ENCODE peak calls at places on chromosome 3, in six cellular contexts. V is IMR-90, I is ovary, S is heart left ventricle, N is esophagus muscularis mucosa, B is A549. A is an unnamed sample. For H3K4me1, the result is how much of the 10 kb centered on the place peaks cover.

GRCh38 chr3:100075731-100076543 is 38.4 kb downstream of the FILIP1L start:
- DNase-seq in B (no peak), I (no peak), V (no peak), S (no peak), N (no peak), A (no peak)

GRCh38 chr3:37935290-37935668 is 55.3 kb upstream of the VILL start:
- DNase-seq in I (no peak), N (no peak), B (no peak), V (peak), S (no peak), A (peak)

GRCh38 chr3:187741403-187742350 is 3.6 kb downstream of the BCL6 start:
- DNase-seq in I (peak), V (peak), B (peak), N (no peak), S (peak), A (peak)

GRCh38 chr3:61613666-61614065 is 52.3 kb downstream of the PTPRG start:
- DNase-seq in B (no peak), S (no peak), N (no peak), V (no peak), I (no peak), A (no peak)

GRCh38 chr3:40055956-40056355 is 246.5 kb downstream of the MYRIP start:
- DNase-seq in N (no peak), S (no peak), B (no peak), V (no peak), I (no peak), A (peak)

GRCh38 chr3:157499342-157499963 is 3.8 kb downstream of the VEPH1 start:
- DNase-seq in N (peak), B (no peak), I (peak), S (peak), V (no peak), A (peak)

GRCh38 chr3:105394177-105394576 is 27.5 kb downstream of the ALCAM start:
- DNase-seq in I (no peak), B (no peak), S (no peak), N (no peak), V (no peak), A (no peak)

GRCh38 chr3:197518794-197519451 is 36.8 kb downstream of the BDH1 start:
- DNase-seq in B (no peak), V (no peak), N (no peak), I (no peak), S (no peak), A (no peak)

GRCh38 chr3:161264771-161265343 is 43.7 kb downstream of the NMD3 start:
- DNase-seq in V (peak), N (no peak), I (no peak), S (no peak), B (no peak), A (no peak)

GRCh38 chr3:69309810-69310209 is 76.1 kb downstream of the FRMD4B start:
- DNase-seq in S (no peak), N (no peak), B (no peak), I (no peak), V (peak), A (peak)

GRCh38 chr3:129651316-129652202 is 45.1 kb upstream of the PLXND1 start:
- DNase-seq in B (peak), I (peak), V (peak), S (no peak), N (no peak), A (peak)

GRCh38 chr3:127479449-127479848 is 111.1 kb downstream of the TPRA1 start:
- DNase-seq in V (no peak), B (no peak), I (peak), N (no peak), S (peak), A (no peak)

GRCh38 chr3:159854500-159855124 is 134.0 kb upstream of the IL12A start:
- DNase-seq in I (no peak), N (no peak), B (peak), V (peak), S (no peak), A (peak)

GRCh38 chr3:55242921-55243320 is 244.2 kb downstream of the WNT5A start:
- DNase-seq in S (no peak), V (no peak), I (no peak), N (no peak), B (no peak), A (no peak)

GRCh38 chr3:127749361-127749760 is 73.0 kb downstream of the MGLL start:
- DNase-seq in N (no peak), V (peak), S (no peak), B (no peak), I (no peak), A (no peak)

GRCh38 chr3:105827959-105828358 is 40.9 kb downstream of the CBLB start:
- DNase-seq in S (peak), I (peak), V (peak), N (no peak), B (peak), A (peak)

GRCh38 chr3:182183716-182184430 is 472.1 kb downstream of the SOX2 start:
- DNase-seq in I (no peak), B (no peak), N (no peak), V (no peak), S (no peak), A (no peak)

GRCh38 chr3:112611813-112612515 is 29.0 kb downstream of the CCDC80 start:
- DNase-seq in S (no peak), N (no peak), I (no peak), B (no peak), V (no peak), A (no peak)

GRCh38 chr3:188507244-188507720 is 353.3 kb downstream of the LPP start:
- DNase-seq in B (no peak), N (no peak), V (peak), I (no peak), S (no peak), A (peak)

GRCh38 chr3:169923189-169923588 is 11.8 kb downstream of the SAMD7 start:
- DNase-seq in S (peak), I (peak), V (no peak), N (no peak), B (no peak), A (no peak)

GRCh38 chr3:51966016-51966415 is 1.2 kb downstream of the PCBP4 start:
- DNase-seq in V (no peak), I (no peak), B (no peak), S (no peak), N (no peak), A (no peak)

GRCh38 chr3:109265300-109265699 is 51.0 kb downstream of the DPPA2 start:
- DNase-seq in B (no peak), S (no peak), V (no peak), I (no peak), N (no peak), A (no peak)

GRCh38 chr3:187000711-187001151 is 70.4 kb downstream of the ST6GAL1 start:
- DNase-seq in S (no peak), B (no peak), N (no peak), V (no peak), I (no peak), A (no peak)

GRCh38 chr3:25376346-25376745 is 51.7 kb upstream of the RARB start:
- DNase-seq in V (no peak), B (no peak), I (no peak), N (no peak), S (no peak), A (no peak)

GRCh38 chr3:148366743-148367410 is 330.8 kb upstream of the AGTR1 start:
- DNase-seq in S (no peak), V (peak), I (no peak), N (no peak), B (peak), A (peak)

GRCh38 chr3:136676009-136676408 is 76.2 kb downstream of the STAG1 start:
- DNase-seq in N (no peak), V (no peak), I (no peak), B (no peak), S (no peak), A (no peak)

GRCh38 chr3:24837601-24838000 is 343.0 kb upstream of the THRB start:
- DNase-seq in S (no peak), I (no peak), N (no peak), B (no peak), V (no peak), A (no peak)

GRCh38 chr3:187616307-187616939 is 53.8 kb downstream of the SST start:
- DNase-seq in I (no peak), B (peak), N (no peak), V (peak), S (peak), A (peak)

GRCh38 chr3:23856286-23856685 is 50.5 kb downstream of the UBE2E1 start:
- DNase-seq in I (no peak), B (no peak), S (no peak), N (no peak), V (peak), A (peak)

GRCh38 chr3:198081421-198081844 is 121.4 kb downstream of the LMLN start:
- DNase-seq in V (no peak), N (no peak), S (peak), I (peak), B (no peak), A (no peak)

DNA sequence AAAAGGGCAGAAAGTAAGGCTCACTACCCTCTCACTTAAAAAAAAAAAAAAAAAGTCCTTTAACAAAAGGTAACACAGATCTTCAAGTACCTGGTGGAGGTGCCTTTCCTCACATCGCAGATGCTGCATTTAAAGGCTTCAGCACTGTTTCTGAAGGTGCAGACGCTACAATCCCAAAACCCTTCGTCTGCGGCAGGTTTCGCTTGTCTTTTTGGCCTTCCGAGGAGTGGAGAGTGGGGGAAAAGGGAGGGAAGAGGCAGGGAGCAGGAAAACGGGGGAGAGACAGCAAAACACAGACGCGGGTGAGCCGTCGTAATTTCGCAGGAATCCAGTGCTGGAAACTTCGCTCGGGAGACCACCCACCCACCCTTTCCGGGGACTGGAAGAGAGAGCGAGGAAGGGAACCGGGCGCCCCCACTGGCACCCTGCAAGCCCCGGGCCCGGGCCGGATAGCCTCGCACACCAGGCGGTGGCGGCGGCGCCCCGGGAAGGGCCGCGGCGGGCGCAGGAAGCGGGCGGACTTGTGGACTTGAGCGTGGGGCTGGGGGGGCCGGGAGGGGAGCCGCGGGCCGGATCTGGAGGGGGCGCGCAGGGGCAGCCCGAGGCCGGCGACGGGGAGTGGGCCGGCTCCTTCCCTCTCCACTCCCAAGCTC is 401.7 kb downstream of the SHQ1 start:
- DNase-seq in I (peak), N (no peak), S (no peak), V (peak), B (no peak), A (no peak)
- H3K4me1 ChIP-seq in I (under half), N (under half), S (under half), V (under half), B (under half), A (under half)

GRCh38 chr3:141292346-141293058 is 60.9 kb downstream of the PXYLP1 start:
- DNase-seq in B (no peak), I (no peak), V (no peak), N (no peak), S (no peak), A (no peak)

GRCh38 chr3:141294848-141295247 is 63.2 kb downstream of the PXYLP1 start:
- DNase-seq in I (no peak), N (no peak), B (peak), V (peak), S (no peak), A (peak)

GRCh38 chr3:141291610-141292345 is 60.2 kb downstream of the PXYLP1 start:
- DNase-seq in N (no peak), S (no peak), B (no peak), V (no peak), I (peak), A (no peak)

GRCh38 chr3:141289228-141289772 is 57.7 kb downstream of the PXYLP1 start:
- DNase-seq in V (no peak), B (no peak), I (no peak), S (no peak), N (no peak), A (peak)

GRCh38 chr3:141294300-141294699 is 62.7 kb downstream of the PXYLP1 start:
- DNase-seq in I (no peak), B (no peak), N (no peak), S (no peak), V (no peak), A (peak)
- H3K4me3 ChIP-seq in I (peak), B (peak), N (peak), S (peak), V (no peak), A (peak)

GRCh38 chr3:135017494-135017893 is 222.4 kb downstream of the EPHB1 start:
- DNase-seq in N (peak), I (no peak), S (no peak), B (no peak), V (no peak), A (no peak)
- H3K4me1 ChIP-seq in N (under half), I (under half), S (under half), B (under half), V (under half), A (under half)

GRCh38 chr3:48466386-48467109 is 20.0 kb downstream of the ATRIP start:
- DNase-seq in I (peak), N (no peak), S (peak), B (no peak), V (no peak), A (no peak)

GRCh38 chr3:48468329-48468731 is 21.8 kb downstream of the ATRIP start:
- DNase-seq in B (no peak), I (no peak), S (no peak), V (no peak), N (no peak), A (no peak)

GRCh38 chr3:48469046-48469915 is 22.7 kb downstream of the ATRIP start:
- DNase-seq in B (no peak), V (no peak), S (no peak), I (no peak), N (no peak), A (no peak)

GRCh38 chr3:48467110-48467454 is 20.5 kb downstream of the ATRIP start:
- DNase-seq in B (no peak), V (no peak), N (no peak), I (no peak), S (no peak), A (no peak)

DNA sequence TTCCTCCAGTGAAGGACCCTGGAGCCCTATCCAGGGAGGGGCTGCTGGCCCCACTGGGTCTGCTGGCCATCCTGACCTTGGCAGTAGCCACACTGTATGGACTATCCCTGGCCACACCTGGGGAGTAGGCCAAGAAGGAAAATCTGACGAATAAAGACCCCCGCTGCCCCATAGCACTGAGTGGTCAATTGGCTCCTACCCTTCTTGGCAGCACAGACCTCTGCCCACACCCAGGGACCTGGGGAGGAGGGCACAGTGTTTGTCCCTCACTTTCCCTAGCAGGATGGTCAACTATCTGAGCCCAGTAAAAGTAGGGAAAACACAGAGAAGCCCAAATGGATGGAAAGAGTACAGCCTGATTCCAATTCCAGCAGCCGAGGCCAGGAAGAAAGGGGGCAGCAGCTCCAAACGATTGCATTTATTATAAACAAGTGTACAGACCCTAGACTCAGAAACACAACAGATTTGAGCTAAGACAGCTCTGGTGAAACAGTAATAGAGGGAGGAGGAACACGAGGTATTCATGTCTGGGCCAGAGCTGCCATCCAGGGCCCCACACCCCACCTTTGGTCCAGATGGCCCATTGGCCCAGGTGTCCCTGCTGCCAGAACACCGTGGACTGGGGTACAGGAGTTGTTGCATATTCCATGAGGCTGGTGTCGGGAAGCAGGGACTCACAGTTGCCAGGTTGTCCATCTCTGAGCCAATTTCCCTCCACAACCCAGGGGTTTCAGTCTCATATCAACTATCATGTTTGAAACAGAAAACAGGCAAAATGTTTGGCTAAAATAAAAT is 21.1 kb downstream of the ATRIP start:
- DNase-seq in S (no peak), V (no peak), B (no peak), N (no peak), I (no peak), A (no peak)
- H3K4me3 ChIP-seq in S (peak), V (no peak), B (no peak), N (peak), I (no peak), A (peak)

GRCh38 chr3:15800327-15800726 is 2.5 kb upstream of the ANKRD28 start:
- DNase-seq in B (no peak), S (no peak), V (no peak), N (no peak), I (no peak), A (peak)
- H3K4me1 ChIP-seq in B (under half), S (under half), V (under half), N (under half), I (under half), A (under half)

GRCh38 chr3:32820430-32820829 is 2.6 kb downstream of the TRIM71 start:
- DNase-seq in N (no peak), V (no peak), I (no peak), B (no peak), S (no peak), A (no peak)
- H3K4me3 ChIP-seq in N (no peak), V (no peak), I (no peak), B (no peak), S (no peak), A (no peak)

GRCh38 chr3:30670292-30670691 is 63.9 kb downstream of the TGFBR2 start:
- DNase-seq in I (no peak), N (no peak), S (no peak), B (no peak), V (no peak), A (no peak)

GRCh38 chr3:30673425-30674341 is 67.3 kb downstream of the TGFBR2 start:
- DNase-seq in N (no peak), V (no peak), S (no peak), B (no peak), I (no peak), A (peak)

GRCh38 chr3:30672959-30673358 is 66.6 kb downstream of the TGFBR2 start:
- DNase-seq in B (no peak), V (peak), I (no peak), S (peak), N (no peak), A (no peak)

GRCh38 chr3:30672287-30672735 is 65.9 kb downstream of the TGFBR2 start:
- DNase-seq in S (no peak), N (no peak), I (no peak), B (no peak), V (no peak), A (no peak)

DNA sequence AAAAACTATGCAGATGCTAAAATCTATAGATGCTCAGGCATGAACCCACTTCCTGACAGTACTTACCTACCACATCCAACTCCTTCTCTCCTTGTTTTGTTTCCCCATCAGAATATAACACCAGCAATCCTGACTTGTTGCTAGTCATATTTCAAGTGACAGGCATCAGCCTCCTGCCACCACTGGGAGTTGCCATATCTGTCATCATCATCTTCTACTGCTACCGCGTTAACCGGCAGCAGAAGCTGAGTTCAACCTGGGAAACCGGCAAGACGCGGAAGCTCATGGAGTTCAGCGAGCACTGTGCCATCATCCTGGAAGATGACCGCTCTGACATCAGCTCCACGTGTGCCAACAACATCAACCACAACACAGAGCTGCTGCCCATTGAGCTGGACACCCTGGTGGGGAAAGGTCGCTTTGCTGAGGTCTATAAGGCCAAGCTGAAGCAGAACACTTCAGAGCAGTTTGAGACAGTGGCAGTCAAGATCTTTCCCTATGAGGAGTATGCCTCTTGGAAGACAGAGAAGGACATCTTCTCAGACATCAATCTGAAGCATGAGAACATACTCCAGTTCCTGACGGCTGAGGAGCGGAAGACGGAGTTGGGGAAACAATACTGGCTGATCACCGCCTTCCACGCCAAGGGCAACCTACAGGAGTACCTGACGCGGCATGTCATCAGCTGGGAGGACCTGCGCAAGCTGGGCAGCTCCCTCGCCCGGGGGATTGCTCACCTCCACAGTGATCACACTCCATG is 65.3 kb downstream of the TGFBR2 start:
- DNase-seq in V (no peak), N (no peak), I (no peak), B (no peak), S (no peak), A (no peak)
- H3K4me1 ChIP-seq in V (under half), N (half or more), I (under half), B (under half), S (half or more), A (under half)

GRCh38 chr3:18127864-18128185 is 297.3 kb downstream of the SATB1 start:
- DNase-seq in V (no peak), I (no peak), S (no peak), N (no peak), B (no peak), A (no peak)
- H3K4me3 ChIP-seq in V (no peak), I (no peak), S (no peak), N (no peak), B (no peak), A (no peak)

DNA sequence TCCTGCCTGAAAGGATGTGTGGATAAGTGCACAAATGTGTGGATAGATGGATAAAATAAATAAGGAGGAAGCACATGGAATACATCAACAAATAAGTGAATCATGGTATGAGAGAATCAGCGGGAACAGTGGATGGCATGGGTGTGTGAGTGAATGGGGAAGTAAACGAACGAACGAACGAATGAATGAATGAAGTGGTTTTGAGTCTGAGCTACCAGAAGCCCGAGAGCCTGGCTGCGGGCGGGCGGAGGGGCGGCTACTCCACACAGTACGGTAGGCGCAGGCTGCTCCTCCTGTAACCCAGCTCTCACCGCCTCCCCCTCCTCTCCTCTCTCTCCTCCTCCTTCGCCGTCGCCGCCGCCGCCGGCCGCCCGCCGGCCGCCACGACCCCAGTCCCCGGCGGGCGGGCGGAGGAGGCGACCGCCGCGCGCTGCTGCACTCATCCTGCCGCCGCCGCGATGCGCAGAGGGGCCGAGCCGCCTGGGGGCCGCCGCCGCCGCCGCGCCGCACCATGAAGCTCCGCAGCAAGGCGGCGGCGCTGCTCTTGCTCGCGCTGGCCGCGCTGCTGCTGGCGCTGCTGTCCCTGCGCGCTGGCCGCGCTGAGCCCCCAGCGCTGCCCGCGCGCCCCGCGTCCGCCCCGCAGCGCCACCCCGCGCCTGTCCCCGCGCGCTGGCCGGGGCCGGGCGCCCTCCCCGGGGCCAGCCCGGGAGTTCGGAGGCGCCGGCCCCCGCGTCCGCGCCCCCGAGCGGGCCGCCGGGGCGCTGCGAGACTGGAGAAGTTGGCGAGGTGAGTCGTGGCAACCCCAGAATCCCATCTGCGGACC is at the start of gene GXYLT2:
- DNase-seq in B (peak), S (peak), I (peak), N (no peak), V (peak), A (peak)
- H3K4me1 ChIP-seq in B (under half), S (under half), I (under half), N (under half), V (under half), A (half or more)

A was measured in adipocyte.